ENCODE peak calls at places on chromosomes 3 and 15, in nine cellular contexts. U, G, Q, S, D, M, R, B and Y are unnamed samples.

GRCh38 chr3:150296966-150297365 is 111.1 kb upstream of the TSC22D2 start:
- DNase-seq in G (no peak), R (no peak), S (no peak), U (no peak), B (no peak), Q (no peak), D (no peak), M (no peak), Y (no peak)

GRCh38 chr15:78112551-78112950 is 18.7 kb downstream of the CIB2 start:
- DNase-seq in B (no peak), M (no peak), S (peak), U (no peak), G (no peak), Q (no peak), D (no peak), R (no peak), Y (no peak)

GRCh38 chr15:94324117-94324826 is 92.9 kb downstream of the MCTP2 start:
- DNase-seq in U (peak), S (no peak), D (peak), G (peak), R (peak), M (peak), B (peak), Q (peak), Y (peak)

GRCh38 chr3:173774275-173774674 is 376.7 kb downstream of the NLGN1 start:
- DNase-seq in S (no peak), D (no peak), B (no peak), G (no peak), R (no peak), Q (no peak), M (no peak), U (no peak), Y (no peak)

GRCh38 chr3:176349706-176350105 is 847.6 kb downstream of the TBL1XR1 start:
- DNase-seq in D (no peak), G (no peak), U (no peak), R (no peak), S (no peak), Q (no peak), M (no peak), B (no peak), Y (no peak)

GRCh38 chr3:132311860-132312259 is 5.3 kb upstream of the ACP3 start:
- DNase-seq in R (no peak), Q (no peak), U (no peak), M (no peak), G (no peak), B (peak), S (no peak), D (no peak), Y (no peak)

GRCh38 chr3:155184027-155184426 is 103.9 kb downstream of the MME start:
- DNase-seq in R (no peak), S (no peak), Q (no peak), G (no peak), D (no peak), B (no peak), M (no peak), U (no peak), Y (no peak)

GRCh38 chr15:82838096-82838735 is 28.8 kb downstream of the WHAMM start:
- DNase-seq in B (no peak), R (no peak), D (no peak), Q (no peak), U (no peak), S (no peak), M (no peak), G (no peak), Y (no peak)

GRCh38 chr3:69232447-69232846 is 110.1 kb upstream of the LMOD3 start:
- DNase-seq in M (no peak), G (no peak), Q (no peak), U (no peak), R (no peak), B (no peak), D (no peak), S (no peak), Y (no peak)

GRCh38 chr15:77568960-77569646 is 63.6 kb downstream of the LINGO1 start:
- DNase-seq in Q (no peak), M (no peak), R (no peak), G (no peak), B (peak), D (no peak), U (no peak), S (no peak), Y (no peak)

GRCh38 chr3:126266291-126266840 is 86.0 kb upstream of the ALDH1L1 start:
- DNase-seq in B (peak), D (no peak), U (no peak), Q (no peak), G (no peak), M (no peak), S (peak), R (peak), Y (no peak)

GRCh38 chr3:45026957-45027356 is 854 bp downstream of the CLEC3B start:
- DNase-seq in G (no peak), R (no peak), Q (peak), B (peak), D (no peak), M (no peak), U (no peak), S (peak), Y (no peak)

GRCh38 chr3:119585867-119586570 is 6.7 kb downstream of the ADPRH start:
- DNase-seq in B (no peak), G (no peak), S (no peak), Q (no peak), R (no peak), D (no peak), U (no peak), M (no peak), Y (no peak)

GRCh38 chr15:27398631-27399030 is 427.6 kb downstream of the GABRG3 start:
- DNase-seq in U (no peak), R (no peak), D (no peak), M (no peak), B (no peak), S (no peak), G (no peak), Q (no peak), Y (no peak)

GRCh38 chr15:69341356-69341755 is 42.6 kb downstream of the PAQR5 start:
- DNase-seq in M (no peak), G (no peak), U (no peak), B (no peak), R (no peak), S (no peak), Q (no peak), D (no peak), Y (no peak)

GRCh38 chr3:139323146-139323545 is 20.7 kb upstream of the MRPS22 start:
- DNase-seq in U (no peak), G (no peak), M (no peak), S (no peak), R (no peak), Q (no peak), D (no peak), B (no peak), Y (no peak)

DNA sequence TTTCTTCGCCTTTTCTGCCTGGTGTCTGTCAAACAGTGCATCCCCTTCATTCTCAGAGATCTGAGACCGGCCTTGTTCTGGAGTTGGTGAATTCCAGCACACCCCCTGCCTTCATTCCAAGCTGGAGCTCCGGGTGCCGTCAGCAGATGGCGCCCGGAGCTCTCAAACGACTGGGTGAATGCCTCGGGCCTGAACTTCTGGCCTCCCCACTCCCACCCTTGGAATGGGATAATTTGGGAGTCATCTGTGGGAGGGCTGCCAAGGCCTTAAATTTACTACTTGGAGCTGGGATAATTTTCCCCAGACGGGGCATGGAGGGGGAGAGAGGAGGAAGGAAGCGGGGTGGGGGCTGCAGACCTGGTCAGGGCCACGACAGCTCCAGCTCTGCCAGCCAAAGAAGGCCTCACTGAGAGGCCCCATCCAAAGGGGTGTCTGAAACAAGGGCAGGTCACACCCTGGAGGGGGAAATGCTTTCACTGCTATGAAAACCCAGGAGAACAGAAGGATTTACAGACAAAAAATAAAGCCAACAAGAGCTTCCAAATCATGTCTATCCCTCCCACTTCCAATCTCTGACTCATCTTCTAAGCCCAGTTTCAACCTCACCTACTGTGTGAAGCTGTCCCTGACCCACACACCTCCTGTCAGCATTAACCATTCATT is 187.9 kb downstream of the OPA1 start:
- DNase-seq in M (peak), U (peak), S (peak), R (peak), D (no peak), G (no peak), B (peak), Q (peak), Y (no peak)
- H3K4me3 ChIP-seq in M (no peak), U (no peak), S (no peak), R (no peak), D (no peak), G (no peak), B (no peak), Q (no peak), Y (no peak)

GRCh38 chr15:91538782-91539181 is 314.7 kb upstream of the SLCO3A1 start:
- DNase-seq in Q (no peak), U (no peak), G (no peak), D (no peak), S (no peak), M (no peak), B (no peak), R (no peak), Y (no peak)
- H3K4me3 ChIP-seq in Q (no peak), U (no peak), G (no peak), D (no peak), S (no peak), M (no peak), B (no peak), R (no peak), Y (no peak)

DNA sequence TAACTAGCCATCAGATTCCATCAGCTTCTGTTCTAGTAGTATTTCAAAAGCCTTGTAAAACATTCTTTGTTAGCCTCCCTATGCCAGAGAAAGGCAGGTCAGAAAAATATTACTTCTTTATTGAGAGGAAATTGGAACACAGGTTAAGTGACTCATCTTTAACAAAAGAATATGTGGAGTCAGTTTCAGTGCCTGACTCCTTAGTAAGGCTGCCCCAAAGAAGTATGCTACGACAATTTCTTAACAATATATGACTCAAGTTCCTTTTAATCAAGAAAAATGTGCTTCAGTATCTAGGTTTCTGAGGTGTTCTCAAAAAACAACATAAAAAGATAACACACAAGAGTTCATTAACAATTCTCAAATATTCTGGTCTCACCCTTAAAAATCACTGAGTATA is 139.2 kb downstream of the VPS13C start:
- DNase-seq in G (no peak), U (no peak), R (no peak), D (no peak), Q (no peak), B (peak), S (no peak), M (no peak), Y (no peak)
- H3K4me3 ChIP-seq in G (no peak), U (no peak), R (no peak), D (no peak), Q (no peak), B (no peak), S (no peak), M (no peak), Y (no peak)

DNA sequence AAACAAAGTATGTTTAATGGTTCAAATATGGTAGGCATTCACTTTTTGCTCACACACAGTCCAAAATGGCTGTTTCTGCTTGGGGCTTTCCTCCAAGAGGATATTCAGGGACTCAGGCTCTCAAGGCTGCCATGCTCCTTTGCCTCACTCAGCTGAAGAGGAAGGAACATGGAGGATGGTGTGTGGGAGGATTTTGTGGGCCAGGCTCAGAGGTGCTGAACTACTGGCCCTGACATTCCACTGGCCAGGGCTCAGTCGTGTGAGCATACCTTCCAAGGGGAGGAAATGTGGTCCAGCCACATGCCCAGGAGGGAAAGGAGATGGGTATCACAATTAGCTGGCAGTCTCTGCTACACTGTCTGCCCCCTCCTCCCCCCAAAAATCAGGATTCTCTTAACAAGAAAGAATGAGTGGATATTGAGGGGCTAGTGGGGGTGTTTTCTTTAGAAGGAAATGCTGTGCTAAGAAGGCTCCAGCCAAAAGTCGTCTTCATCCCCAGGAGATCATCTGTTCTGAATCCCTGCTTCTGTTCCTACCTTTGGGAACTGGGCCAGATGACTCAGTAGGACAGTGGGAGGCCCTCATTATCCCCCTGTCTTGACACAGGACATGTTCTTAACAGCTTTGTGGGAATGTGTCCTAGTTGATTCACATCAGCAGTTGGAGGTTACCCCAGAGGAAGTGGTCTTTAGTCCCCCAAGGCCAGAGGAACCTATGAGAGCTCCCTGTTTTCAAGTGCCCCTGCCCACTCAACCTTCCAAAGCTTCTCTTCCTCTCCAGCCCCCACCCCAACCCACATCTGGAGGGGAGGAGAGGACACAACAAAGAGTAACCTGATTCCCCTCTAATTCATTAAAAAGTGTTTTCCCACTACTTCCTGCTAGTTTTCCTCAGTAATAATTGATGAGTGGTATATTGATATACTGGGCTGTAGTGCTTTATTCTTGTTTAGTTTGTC is 8.9 kb downstream of the PXYLP1 start:
- DNase-seq in D (no peak), S (no peak), G (no peak), Q (peak), U (no peak), R (no peak), B (peak), M (no peak), Y (no peak)
- H3K4me3 ChIP-seq in D (no peak), S (no peak), G (no peak), Q (no peak), U (no peak), R (no peak), B (no peak), M (no peak), Y (no peak)

DNA sequence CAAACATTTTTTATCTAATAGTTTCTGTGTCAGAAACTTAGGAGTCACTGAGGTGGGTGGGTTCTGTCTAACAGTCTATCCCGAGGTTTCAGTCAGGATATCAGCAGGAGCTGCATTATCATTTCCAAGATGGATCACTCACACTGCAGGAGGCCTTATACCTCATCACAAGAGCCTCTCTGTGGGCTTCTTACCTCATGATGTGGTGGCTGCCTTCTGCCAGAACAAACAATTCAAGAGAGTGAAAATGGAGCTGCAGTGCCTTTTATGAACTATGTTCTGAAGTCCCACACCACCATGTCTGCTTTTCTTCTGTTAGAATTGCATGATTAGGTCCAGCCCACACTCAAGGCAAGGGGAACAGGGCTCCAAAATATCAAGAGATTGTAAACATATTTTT is 27.9 kb downstream of the RFX7 start:
- DNase-seq in M (no peak), G (no peak), R (peak), D (no peak), B (peak), S (no peak), U (no peak), Q (no peak), Y (no peak)
- H3K4me3 ChIP-seq in M (no peak), G (no peak), R (no peak), D (no peak), B (no peak), S (no peak), U (no peak), Q (no peak), Y (no peak)

GRCh38 chr15:70376031-70376928 is 278.6 kb upstream of the TLE3 start:
- DNase-seq in Q (no peak), S (peak), B (no peak), M (no peak), G (no peak), D (no peak), U (no peak), R (no peak), Y (no peak)
- H3K4me3 ChIP-seq in Q (peak), S (no peak), B (peak), M (no peak), G (no peak), D (no peak), U (no peak), R (no peak), Y (no peak)

GRCh38 chr3:15976524-15976923 is 178.7 kb upstream of the ANKRD28 start:
- DNase-seq in S (no peak), G (no peak), R (no peak), U (no peak), D (no peak), Q (no peak), M (no peak), B (no peak), Y (no peak)

GRCh38 chr3:15974647-15975046 is 176.9 kb upstream of the ANKRD28 start:
- DNase-seq in M (no peak), G (no peak), Q (no peak), D (no peak), B (no peak), S (no peak), U (no peak), R (peak), Y (no peak)

GRCh38 chr3:15973414-15973813 is 175.6 kb upstream of the ANKRD28 start:
- DNase-seq in S (no peak), U (no peak), D (no peak), M (no peak), B (no peak), Q (no peak), R (no peak), G (no peak), Y (no peak)

GRCh38 chr3:15977089-15977488 is 179.3 kb upstream of the ANKRD28 start:
- DNase-seq in Q (no peak), G (no peak), B (no peak), U (no peak), S (no peak), R (no peak), D (no peak), M (no peak), Y (no peak)

GRCh38 chr3:15973930-15974329 is 176.2 kb upstream of the ANKRD28 start:
- DNase-seq in Q (no peak), U (no peak), M (no peak), S (no peak), B (no peak), D (no peak), G (no peak), R (no peak), Y (no peak)
- H3K4me3 ChIP-seq in Q (no peak), U (no peak), M (no peak), S (no peak), B (no peak), D (no peak), G (no peak), R (no peak), Y (no peak)

GRCh38 chr3:14452676-14453367 is 50.4 kb downstream of the SLC6A6 start:
- DNase-seq in B (peak), R (peak), D (no peak), Q (peak), U (no peak), G (no peak), S (peak), M (no peak), Y (no peak)
- H3K4me3 ChIP-seq in B (peak), R (peak), D (no peak), Q (peak), U (no peak), G (no peak), S (no peak), M (no peak), Y (no peak)

GRCh38 chr3:28212681-28213080 is 28.7 kb upstream of the CMC1 start:
- DNase-seq in S (no peak), Q (no peak), R (no peak), D (no peak), M (no peak), G (no peak), U (no peak), B (no peak), Y (no peak)
- H3K4me3 ChIP-seq in S (no peak), Q (no peak), R (no peak), D (no peak), M (no peak), G (no peak), U (no peak), B (no peak), Y (no peak)